ENCODE peak calls at places on chromosomes 12 and 14, in nine cellular contexts. L is gastrocnemius medialis; O is stimulated activated CD8-positive, alpha-beta memory T cell treated with anti-CD3 and anti-CD28 coated beads, Interleukin-4, amount 100 ng/mL, for 24 hours; N is mucosa of descending colon; Q is colonic mucosa; C is Kasumi-1; K is H7; E is AML-193; V is aorta. R is an unnamed sample.

GRCh38 chr14:99733221-99733550 is 49.1 kb downstream of the CYP46A1 start:
- DNase-seq in N (no peak), L (no peak), K (no peak), V (no peak), C (no peak), O (no peak), Q (no peak), E (no peak), R (no peak)

GRCh38 chr14:79424462-79424861 is 786.8 kb downstream of the DIO2 start:
- DNase-seq in K (no peak), V (no peak), L (no peak), C (no peak), Q (no peak), E (no peak), O (no peak), N (no peak), R (no peak)

GRCh38 chr12:128266559-128267245 is at the start of gene TMEM132C:
- DNase-seq in L (no peak), C (no peak), E (no peak), N (no peak), Q (no peak), V (no peak), O (no peak), K (no peak), R (peak; percentile 54)

GRCh38 chr14:51369814-51370213 is 129.8 kb downstream of the TMX1 start:
- DNase-seq in V (no peak), Q (no peak), K (peak; percentile 58), E (peak; percentile 10), L (no peak), N (no peak), C (peak; percentile 44), O (peak; percentile 4), R (no peak)

GRCh38 chr12:54749191-54749818 is 101.1 kb upstream of the DCD start:
- DNase-seq in E (peak; percentile 67), Q (peak; percentile 26), V (no peak), K (peak; percentile 31), N (no peak), L (no peak), O (no peak), C (peak; percentile 82), R (no peak)

GRCh38 chr12:38384816-38385491 is 68.4 kb downstream of the ALG10B start:
- DNase-seq in N (no peak), K (peak; percentile 1), E (no peak), Q (no peak), L (no peak), O (no peak), V (no peak), C (no peak), R (no peak)

GRCh38 chr14:69204753-69205152 is 13.5 kb downstream of the EXD2 start:
- DNase-seq in Q (no peak), N (no peak), O (no peak), V (no peak), K (no peak), L (no peak), C (no peak), E (no peak), R (no peak)

GRCh38 chr12:52010692-52011601 is 4.2 kb downstream of the TAMALIN start:
- DNase-seq in C (no peak), Q (no peak), K (peak; percentile 39), V (no peak), N (no peak), L (no peak), O (no peak), E (no peak), R (peak; percentile 7)

GRCh38 chr14:71739273-71739990 is 192.8 kb upstream of the RGS6 start:
- DNase-seq in E (no peak), K (peak; percentile 30), C (no peak), N (peak; percentile 42), L (no peak), Q (peak; percentile 63), V (no peak), O (no peak), R (no peak)

GRCh38 chr14:54174437-54174836 is 217.8 kb upstream of the BMP4 start:
- DNase-seq in V (no peak), O (no peak), L (no peak), Q (no peak), C (no peak), K (no peak), E (no peak), N (no peak), R (no peak)

GRCh38 chr12:44960856-44961255 is 84.7 kb upstream of the NELL2 start:
- DNase-seq in L (no peak), O (no peak), N (no peak), K (peak; percentile 53), C (no peak), E (no peak), Q (no peak), V (no peak), R (no peak)

GRCh38 chr14:60357551-60357930 is 108.5 kb downstream of the PPM1A start:
- DNase-seq in L (no peak), C (no peak), V (no peak), O (no peak), K (no peak), N (no peak), E (no peak), Q (no peak), R (no peak)

GRCh38 chr14:46580941-46581671 is 70.5 kb downstream of the RPL10L start:
- DNase-seq in V (no peak), O (no peak), L (no peak), N (no peak), E (peak; percentile 43), K (peak; percentile 16), C (peak; percentile 80), Q (peak; percentile 20), R (no peak)

GRCh38 chr12:7021956-7022355 is 3.7 kb upstream of the LPCAT3 start:
- DNase-seq in K (no peak), O (no peak), N (no peak), Q (no peak), V (no peak), E (no peak), L (no peak), C (no peak), R (no peak)

GRCh38 chr14:89445252-89445973 is 28.4 kb upstream of the FOXN3 start:
- DNase-seq in V (no peak), Q (no peak), L (no peak), N (no peak), E (no peak), O (peak; percentile 26), K (no peak), C (peak; percentile 35), R (peak; percentile 21)

GRCh38 chr12:38282886-38283285 is 33.7 kb upstream of the ALG10B start:
- DNase-seq in L (no peak), Q (no peak), C (no peak), K (no peak), N (no peak), O (no peak), V (no peak), E (no peak), R (no peak)

GRCh38 chr14:88604213-88604612 is 41.4 kb downstream of the ZC3H14 start:
- DNase-seq in O (no peak), L (no peak), N (no peak), C (no peak), Q (no peak), V (no peak), K (no peak), E (no peak), R (no peak)